ENCODE peak calls at places on chromosomes 11 and 22, in eight cellular contexts. G is B cell, P is colonic mucosa, R is epithelial cell of proximal tubule, B is heart right ventricle, O is suprapubic skin, E is HFF-Myc, N is fibroblast of mammary gland. S is an unnamed sample.

GRCh38 chr11:20015529-20016427 is 144.5 kb downstream of the DBX1 start:
- DNase-seq in G (no peak), P (no peak), R (no peak), B (no peak), O (no peak), E (no peak), N (no peak), S (no peak)

GRCh38 chr11:67648796-67649613 is 1.5 kb downstream of the ACY3 start:
- DNase-seq in G (peak), P (no peak), R (no peak), B (no peak), O (no peak), E (no peak), N (no peak), S (peak)

GRCh38 chr11:128116447-128117240 is 470.7 kb downstream of the ETS1 start:
- DNase-seq in G (no peak), P (no peak), R (no peak), B (no peak), O (no peak), E (no peak), N (peak), S (no peak)

GRCh38 chr22:43643362-43643761 is 168.7 kb downstream of the EFCAB6 start:
- DNase-seq in G (no peak), P (no peak), R (no peak), B (no peak), O (no peak), E (no peak), N (no peak), S (no peak)

GRCh38 chr11:75024764-75025211 is 36.1 kb downstream of the NEU3 start:
- DNase-seq in G (no peak), P (no peak), R (no peak), B (no peak), O (no peak), E (no peak), N (peak), S (no peak)

GRCh38 chr11:117610045-117610444 is 187.0 kb downstream of the DSCAML1 start:
- DNase-seq in G (no peak), P (no peak), R (peak), B (no peak), O (no peak), E (no peak), N (no peak), S (no peak)

GRCh38 chr22:46813816-46814597 is 51.6 kb downstream of the TBC1D22A start:
- DNase-seq in G (no peak), P (no peak), R (peak), B (no peak), O (no peak), E (no peak), N (peak), S (no peak)

GRCh38 chr11:130478204-130478701 is 29.8 kb downstream of the ADAMTS15 start:
- DNase-seq in G (no peak), P (peak), R (peak), B (peak), O (no peak), E (peak), N (peak), S (peak)

GRCh38 chr11:41301023-41301422 is 158.4 kb downstream of the LRRC4C start:
- DNase-seq in G (no peak), P (no peak), R (no peak), B (no peak), O (no peak), E (no peak), N (no peak), S (no peak)

GRCh38 chr11:123393312-123393927 is 36.6 kb upstream of the GRAMD1B start:
- DNase-seq in G (no peak), P (no peak), R (no peak), B (no peak), O (no peak), E (no peak), N (no peak), S (no peak)

GRCh38 chr11:97364047-97364446 is 974.2 kb downstream of the JRKL start:
- DNase-seq in G (no peak), P (no peak), R (no peak), B (no peak), O (no peak), E (no peak), N (peak), S (no peak)

GRCh38 chr11:23406131-23406819 is 546.0 kb upstream of the CCDC179 start:
- DNase-seq in G (no peak), P (no peak), R (no peak), B (no peak), O (no peak), E (no peak), N (no peak), S (no peak)

GRCh38 chr11:96614846-96615245 is 225.0 kb downstream of the JRKL start:
- DNase-seq in G (no peak), P (no peak), R (no peak), B (no peak), O (no peak), E (no peak), N (no peak), S (no peak)

GRCh38 chr11:134349109-134349801 is 17.5 kb downstream of the GLB1L2 start:
- DNase-seq in G (no peak), P (no peak), R (no peak), B (no peak), O (no peak), E (no peak), N (no peak), S (no peak)

GRCh38 chr11:66720899-66721470 is 8.0 kb downstream of the SPTBN2 start:
- DNase-seq in G (no peak), P (no peak), R (no peak), B (no peak), O (no peak), E (no peak), N (no peak), S (peak)

GRCh38 chr11:67048515-67048914 is 8.1 kb upstream of the RHOD start:
- DNase-seq in G (no peak), P (no peak), R (no peak), B (no peak), O (peak), E (no peak), N (no peak), S (no peak)

DNA sequence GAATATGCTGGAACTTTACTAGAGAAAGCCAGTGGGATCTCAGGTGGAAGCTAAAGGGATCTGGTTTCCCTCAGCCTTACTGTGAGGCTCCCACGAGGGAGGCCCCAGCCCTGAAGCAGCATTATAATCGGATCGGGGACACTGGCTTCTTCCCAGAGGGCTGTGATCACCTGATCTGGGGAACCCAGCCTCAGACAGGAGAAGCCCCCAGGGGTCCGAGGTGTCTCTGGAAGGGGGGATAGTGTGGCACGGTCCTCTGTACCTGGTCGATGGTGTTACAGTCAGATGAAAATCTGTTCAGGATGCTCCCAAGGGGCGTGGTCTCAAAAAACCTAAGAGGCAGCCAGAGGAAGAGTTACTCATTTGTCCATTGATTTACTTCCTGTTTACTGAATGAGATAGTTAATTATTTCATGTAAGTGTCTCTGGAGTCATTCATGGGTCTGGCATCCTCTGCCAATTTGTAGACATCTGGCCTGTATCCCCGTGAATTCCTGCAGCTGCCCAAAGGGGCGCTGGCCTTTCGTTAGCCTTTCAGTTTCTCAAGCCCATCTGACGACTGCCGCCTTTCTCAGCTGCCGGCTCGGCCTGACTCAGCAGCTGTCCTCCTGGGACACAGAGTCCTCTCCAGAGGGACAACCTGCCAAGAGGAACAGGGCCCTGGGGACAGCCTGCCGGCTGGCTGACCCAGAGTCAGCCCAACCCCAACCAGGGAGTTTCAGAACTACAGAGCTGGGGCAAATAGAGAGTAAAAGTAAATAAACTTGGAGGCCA is 17.0 kb upstream of the KCNJ11 start:
- DNase-seq in G (no peak), P (peak), R (peak), B (peak), O (no peak), E (peak), N (peak), S (peak)
- TF ChIP-seq CTCF in G (no peak), P (no peak), R (peak), B (peak), O (no peak), E (no peak), N (peak), S (no peak)

DNA sequence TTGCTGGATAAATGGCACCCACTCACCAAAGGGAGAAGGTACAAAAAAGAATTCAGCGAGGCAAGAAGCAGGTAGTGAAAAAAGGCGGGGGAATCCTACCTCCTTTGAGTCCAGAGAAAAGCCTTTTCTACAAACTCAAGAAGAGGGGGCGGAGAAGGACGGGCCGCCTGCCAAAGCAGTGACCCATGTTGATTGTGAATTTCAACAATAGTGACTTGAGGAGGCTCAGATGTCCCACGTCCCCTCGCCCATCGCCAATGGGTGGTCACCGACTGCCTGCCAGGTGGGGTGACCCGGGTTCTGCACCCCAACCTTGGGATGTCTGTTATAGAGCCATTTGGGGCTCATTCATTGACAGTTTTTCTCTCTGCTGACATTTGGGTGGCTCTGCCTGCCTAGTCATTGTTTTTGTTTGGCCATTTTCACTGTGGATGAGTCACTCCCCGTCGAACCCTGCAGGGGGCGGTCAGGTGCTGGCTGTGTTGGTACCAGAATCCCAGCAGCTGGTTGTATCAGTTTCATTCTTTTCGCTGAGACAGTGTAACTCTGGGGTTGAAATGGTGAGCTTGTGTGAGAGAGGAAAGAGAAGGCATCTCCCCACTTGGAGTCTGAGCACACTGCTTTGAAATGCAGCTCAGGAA is 163.4 kb upstream of the NCAM1 start:
- DNase-seq in G (no peak), P (no peak), R (no peak), B (no peak), O (no peak), E (no peak), N (peak), S (peak)
- TF ChIP-seq CTCF in G (no peak), P (no peak), R (peak), B (peak), O (no peak), E (peak), N (peak), S (no peak)

GRCh38 chr11:11899401-11899800 is 57.6 kb downstream of the USP47 start:
- DNase-seq in G (no peak), P (no peak), R (no peak), B (no peak), O (no peak), E (no peak), N (no peak), S (no peak)

GRCh38 chr11:11894486-11894885 is 52.7 kb downstream of the USP47 start:
- DNase-seq in G (no peak), P (no peak), R (no peak), B (no peak), O (no peak), E (no peak), N (no peak), S (no peak)

GRCh38 chr11:11898648-11899047 is 56.9 kb downstream of the USP47 start:
- DNase-seq in G (no peak), P (no peak), R (no peak), B (no peak), O (no peak), E (no peak), N (no peak), S (no peak)

GRCh38 chr11:11895672-11896071 is 53.9 kb downstream of the USP47 start:
- DNase-seq in G (no peak), P (no peak), R (no peak), B (no peak), O (no peak), E (no peak), N (peak), S (no peak)
- TF ChIP-seq CTCF in G (no peak), P (no peak), R (peak), B (peak), O (no peak), E (peak), N (peak), S (no peak)

DNA sequence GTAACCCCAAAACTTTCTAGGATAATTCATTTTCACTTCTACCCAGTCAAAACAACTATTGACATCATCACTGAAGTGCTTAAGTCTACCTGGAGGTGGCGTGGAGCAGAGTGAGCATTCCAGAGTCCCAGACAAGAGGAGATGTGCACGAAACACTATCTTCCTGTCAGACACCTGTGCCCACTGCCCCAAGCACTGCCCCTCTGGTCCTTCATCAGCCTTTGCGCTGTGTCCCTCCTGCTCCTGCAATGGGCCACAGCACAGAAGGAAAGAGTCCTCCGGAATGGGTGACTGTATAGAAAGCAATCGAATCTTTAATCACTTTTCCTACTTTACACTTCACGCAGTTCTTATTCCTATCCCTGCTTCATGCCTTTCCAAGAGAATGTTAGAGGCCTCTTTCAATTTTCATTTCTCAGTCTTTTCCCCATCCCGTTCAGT is 512 bp upstream of the GRIA4 start:
- DNase-seq in G (no peak), P (peak), R (no peak), B (no peak), O (no peak), E (no peak), N (peak), S (no peak)
- TF ChIP-seq CTCF in G (no peak), P (no peak), R (peak), B (no peak), O (no peak), E (peak), N (peak), S (no peak)

S was measured in mucosa of descending colon.